ENCODE peak calls at places on chromosomes 4 and X, in ten cellular contexts. O is EL; J is GM23338; B is HAP-1; T is neural crest cell; S is CD8-positive, alpha-beta memory T cell; E is stimulated activated CD4-positive, alpha-beta T cell treated with anti-CD3 and anti-CD28 coated beads, Interleukin-15, amount 100 ng/mL, for 24 hours; C is astrocyte; V is K562; F is prostate gland. X is an unnamed sample.

GRCh38 chrX:149877636-149878035 is 3.3 kb upstream of the MAGEA8 start:
- DNase-seq in O (peak), J (no peak), B (no peak), T (no peak), S (no peak), E (no peak), C (peak), V (no peak), F (no peak), X (no peak)

GRCh38 chr4:151014521-151015457 is at the start of gene LRBA:
- DNase-seq in O (peak), J (peak), B (peak), T (peak), S (peak), E (peak), C (peak), V (peak), F (peak), X (peak)

GRCh38 chr4:171880136-171880535 is 66.9 kb downstream of the GALNTL6 start:
- DNase-seq in O (peak), J (no peak), B (no peak), T (no peak), S (no peak), E (no peak), C (peak), V (no peak), F (no peak), X (no peak)

GRCh38 chr4:183430317-183430986 is 14.0 kb upstream of the CDKN2AIP start:
- DNase-seq in O (no peak), J (peak), B (no peak), T (no peak), S (peak), E (peak), C (no peak), V (no peak), F (no peak), X (no peak)

GRCh38 chr4:6119507-6120020 is 80.8 kb downstream of the JAKMIP1 start:
- DNase-seq in O (no peak), J (no peak), B (no peak), T (no peak), S (no peak), E (no peak), C (no peak), V (no peak), F (no peak), X (no peak)

GRCh38 chr4:119304431-119304830 is 17.5 kb downstream of the FABP2 start:
- DNase-seq in O (no peak), J (no peak), B (no peak), T (no peak), S (no peak), E (no peak), C (no peak), V (no peak), F (no peak), X (no peak)

GRCh38 chr4:718460-718859 is 12.8 kb downstream of the PCGF3 start:
- DNase-seq in O (no peak), J (no peak), B (no peak), T (no peak), S (no peak), E (no peak), C (no peak), V (no peak), F (no peak), X (no peak)

GRCh38 chr4:165516281-165516833 is 137.5 kb downstream of the CPE start:
- DNase-seq in O (no peak), J (no peak), B (peak), T (no peak), S (no peak), E (no peak), C (no peak), V (no peak), F (no peak), X (no peak)

GRCh38 chr4:25788839-25789238 is 73.9 kb downstream of the SEL1L3 start:
- DNase-seq in O (no peak), J (no peak), B (no peak), T (no peak), S (no peak), E (no peak), C (no peak), V (no peak), F (no peak), X (no peak)

GRCh38 chrX:124010157-124010556 is 48.7 kb downstream of the STAG2 start:
- DNase-seq in O (peak), J (no peak), B (no peak), T (no peak), S (no peak), E (no peak), C (no peak), V (no peak), F (no peak), X (no peak)

GRCh38 chr4:118839221-118839927 is 3.4 kb upstream of the SEC24D start:
- DNase-seq in O (no peak), J (no peak), B (no peak), T (no peak), S (no peak), E (no peak), C (no peak), V (no peak), F (no peak), X (no peak)

GRCh38 chr4:24582235-24582863 is 2.0 kb downstream of the DHX15 start:
- DNase-seq in O (no peak), J (no peak), B (no peak), T (no peak), S (no peak), E (no peak), C (no peak), V (no peak), F (no peak), X (no peak)

GRCh38 chr4:7936963-7937362 is 2.7 kb downstream of the AFAP1 start:
- DNase-seq in O (no peak), J (no peak), B (no peak), T (no peak), S (no peak), E (no peak), C (no peak), V (no peak), F (no peak), X (no peak)

GRCh38 chrX:40078489-40079288 is 19.1 kb downstream of the BCOR start:
- DNase-seq in O (no peak), J (no peak), B (no peak), T (no peak), S (no peak), E (no peak), C (no peak), V (no peak), F (no peak), X (no peak)

GRCh38 chrX:29044802-29045201 is 457.6 kb downstream of the IL1RAPL1 start:
- DNase-seq in O (no peak), J (no peak), B (peak), T (no peak), S (no peak), E (no peak), C (no peak), V (no peak), F (no peak), X (no peak)

GRCh38 chr4:99536148-99536728 is 25.4 kb downstream of the C4orf17 start:
- DNase-seq in O (no peak), J (no peak), B (no peak), T (no peak), S (no peak), E (no peak), C (no peak), V (no peak), F (no peak), X (no peak)

GRCh38 chr4:123846627-123847026 is 450.0 kb downstream of the SPRY1 start:
- DNase-seq in O (no peak), J (no peak), B (no peak), T (no peak), S (no peak), E (no peak), C (no peak), V (no peak), F (no peak), X (no peak)

GRCh38 chr4:41360214-41360910 is 103.6 kb downstream of the UCHL1 start:
- DNase-seq in O (peak), J (peak), B (peak), T (peak), S (no peak), E (peak), C (peak), V (peak), F (peak), X (no peak)

X was measured in GM12892.